ENCODE peak calls at places on chromosome 18, in four cellular contexts. C is AG08395; Y is stimulated activated CD8-positive, alpha-beta memory T cell treated with anti-CD3 and anti-CD28 coated beads, Interleukin-12 subunit alpha, Interleukin-12 subunit beta, amount 100 ng/mL, for 1 hour; P is Right ventricle myocardium inferior. T is an unnamed sample.

GRCh38 chr18:12346240-12346565 is 30.8 kb downstream of the AFG3L2 start:
- DNase-seq in C (no peak), Y (no peak), P (no peak), T (no peak)

GRCh38 chr18:34787931-34788532 is 77.9 kb downstream of the DTNA start:
- DNase-seq in C (peak), Y (peak), P (no peak), T (no peak)

GRCh38 chr18:58977801-58978200 is 113.1 kb downstream of the ZNF532 start:
- DNase-seq in C (no peak), Y (no peak), P (no peak), T (no peak)

GRCh38 chr18:63162271-63163014 is 157.1 kb downstream of the BCL2 start:
- DNase-seq in C (peak), Y (no peak), P (no peak), T (no peak)

GRCh38 chr18:8480506-8481328 is 128.5 kb upstream of the RAB12 start:
- DNase-seq in C (peak), Y (no peak), P (no peak), T (no peak)

GRCh38 chr18:79586436-79587297 is 92.9 kb upstream of the CTDP1 start:
- DNase-seq in C (no peak), Y (no peak), P (peak), T (peak)

GRCh38 chr18:13276530-13277520 is 58.3 kb downstream of the LDLRAD4 start:
- DNase-seq in C (no peak), Y (no peak), P (no peak), T (no peak)

GRCh38 chr18:58362027-58362575 is 266.8 kb downstream of the ALPK2 start:
- DNase-seq in C (peak), Y (no peak), P (no peak), T (no peak)

GRCh38 chr18:54338230-54338629 is 19.4 kb downstream of the STARD6 start:
- DNase-seq in C (no peak), Y (no peak), P (no peak), T (no peak)

GRCh38 chr18:26540041-26540628 is 8.2 kb downstream of the KCTD1 start:
- DNase-seq in C (peak), Y (no peak), P (no peak), T (no peak)

GRCh38 chr18:75638597-75639467 is 211.3 kb upstream of the SMIM21 start:
- DNase-seq in C (peak), Y (no peak), P (no peak), T (peak)

GRCh38 chr18:29225351-29225750 is 1048.4 kb upstream of the CDH2 start:
- DNase-seq in C (no peak), Y (no peak), P (no peak), T (no peak)

GRCh38 chr18:55863876-55864275 is 275.9 kb upstream of the TCF4 start:
- DNase-seq in C (peak), Y (no peak), P (no peak), T (no peak)

GRCh38 chr18:6835345-6835744 is 105.8 kb downstream of the ARHGAP28 start:
- DNase-seq in C (no peak), Y (no peak), P (no peak), T (no peak)

GRCh38 chr18:76476665-76477561 is 18.1 kb downstream of the ZNF516 start:
- DNase-seq in C (peak), Y (no peak), P (no peak), T (no peak)

GRCh38 chr18:79936641-79937040 is 14.8 kb downstream of the SLC66A2 start:
- DNase-seq in C (no peak), Y (no peak), P (no peak), T (peak)

GRCh38 chr18:49431563-49431962 is 28.9 kb downstream of the DYM start:
- DNase-seq in C (no peak), Y (no peak), P (no peak), T (no peak)

GRCh38 chr18:24868331-24868730 is 407.9 kb downstream of the HRH4 start:
- DNase-seq in C (no peak), Y (no peak), P (no peak), T (no peak)

T was measured in kidney.